ENCODE peak calls at places on chromosomes 6 and 20, in ten cellular contexts. Y is pancreas, W is neural progenitor cell, H is fibroblast of lung, U is H9, S is ascending aorta, T is heart left ventricle, Q is cardiac muscle cell, O is psoas muscle, J is esophagus squamous epithelium. M is an unnamed sample. For H3K4me1, the result is how much of the 10 kb centered on the place peaks cover.

GRCh38 chr20:49630396-49630951 is 62.5 kb upstream of the PTGIS start:
- DNase-seq in Y (no peak), W (no peak), H (no peak), U (no peak), S (no peak), T (no peak), Q (no peak), O (no peak), J (no peak), M (no peak)

GRCh38 chr6:157631838-157632237 is 191.2 kb upstream of the SNX9 start:
- DNase-seq in Y (no peak), W (no peak), H (no peak), U (no peak), S (no peak), T (no peak), Q (no peak), O (no peak), J (no peak), M (no peak)

GRCh38 chr20:44646641-44647274 is 4.7 kb downstream of the ADA start:
- DNase-seq in Y (no peak), W (no peak), H (peak), U (no peak), S (no peak), T (no peak), Q (peak), O (no peak), J (no peak), M (no peak)

GRCh38 chr20:37990571-37991151 is 42.6 kb downstream of the TTI1 start:
- DNase-seq in Y (no peak), W (no peak), H (peak), U (no peak), S (no peak), T (peak), Q (peak), O (peak), J (peak), M (peak)

GRCh38 chr20:10524643-10525042 is 89.5 kb downstream of the SLX4IP start:
- DNase-seq in Y (no peak), W (no peak), H (no peak), U (no peak), S (no peak), T (no peak), Q (no peak), O (no peak), J (no peak), M (no peak)

GRCh38 chr6:136846046-136846445 is 23.7 kb downstream of the PEX7 start:
- DNase-seq in Y (peak), W (peak), H (peak), U (no peak), S (no peak), T (no peak), Q (peak), O (no peak), J (no peak), M (no peak)

GRCh38 chr6:9521152-9521530 is 893.7 kb downstream of the TFAP2A start:
- DNase-seq in Y (no peak), W (no peak), H (no peak), U (no peak), S (no peak), T (no peak), Q (no peak), O (no peak), J (no peak), M (no peak)

GRCh38 chr6:152160346-152160745 is 352.9 kb downstream of the ESR1 start:
- DNase-seq in Y (no peak), W (no peak), H (no peak), U (no peak), S (no peak), T (no peak), Q (no peak), O (no peak), J (no peak), M (no peak)

GRCh38 chr6:91719414-91719813 is 1132.5 kb upstream of the MAP3K7 start:
- DNase-seq in Y (no peak), W (no peak), H (no peak), U (no peak), S (no peak), T (no peak), Q (no peak), O (no peak), J (no peak), M (no peak)

GRCh38 chr20:50328161-50328979 is 137.7 kb downstream of the CEBPB start:
- DNase-seq in Y (no peak), W (no peak), H (no peak), U (no peak), S (no peak), T (no peak), Q (no peak), O (no peak), J (no peak), M (no peak)

GRCh38 chr6:31035862-31036497 is 25.7 kb downstream of the MUC22 start:
- DNase-seq in Y (no peak), W (no peak), H (no peak), U (no peak), S (no peak), T (no peak), Q (peak), O (no peak), J (no peak), M (no peak)

GRCh38 chr6:135322427-135323201 is 141.5 kb downstream of the MYB start:
- DNase-seq in Y (no peak), W (no peak), H (no peak), U (no peak), S (no peak), T (no peak), Q (no peak), O (no peak), J (no peak), M (no peak)

GRCh38 chr20:2859330-2860121 is 13.8 kb upstream of the PTPRA start:
- DNase-seq in Y (no peak), W (no peak), H (peak), U (no peak), S (no peak), T (peak), Q (peak), O (no peak), J (no peak), M (no peak)

GRCh38 chr6:30885999-30886896 is 1.9 kb downstream of the DDR1 start:
- DNase-seq in Y (peak), W (peak), H (peak), U (peak), S (no peak), T (peak), Q (peak), O (peak), J (no peak), M (peak)

GRCh38 chr6:130997061-130997753 is 65.8 kb downstream of the EPB41L2 start:
- DNase-seq in Y (no peak), W (peak), H (peak), U (no peak), S (no peak), T (no peak), Q (peak), O (no peak), J (no peak), M (no peak)

GRCh38 chr20:41179961-41180360 is 42.6 kb downstream of the PLCG1 start:
- DNase-seq in Y (no peak), W (no peak), H (no peak), U (peak), S (no peak), T (no peak), Q (no peak), O (no peak), J (no peak), M (no peak)

GRCh38 chr6:33592595-33593413 is 12.7 kb upstream of the BAK1 start:
- DNase-seq in Y (no peak), W (peak), H (no peak), U (peak), S (no peak), T (no peak), Q (no peak), O (no peak), J (no peak), M (no peak)

GRCh38 chr6:26195376-26195923 is 108.2 kb downstream of the HFE start:
- DNase-seq in Y (peak), W (peak), H (peak), U (peak), S (peak), T (peak), Q (peak), O (peak), J (no peak), M (peak)

GRCh38 chr20:46545077-46545826 is 5.2 kb downstream of the OCSTAMP start:
- DNase-seq in Y (no peak), W (no peak), H (peak), U (no peak), S (no peak), T (no peak), Q (peak), O (no peak), J (no peak), M (no peak)

GRCh38 chr6:23170044-23170443 is 600.7 kb downstream of the HDGFL1 start:
- DNase-seq in Y (no peak), W (no peak), H (no peak), U (no peak), S (no peak), T (no peak), Q (peak), O (no peak), J (no peak), M (no peak)

GRCh38 chr6:7424967-7425807 is 35.6 kb downstream of the RIOK1 start:
- DNase-seq in Y (no peak), W (no peak), H (peak), U (no peak), S (no peak), T (peak), Q (peak), O (no peak), J (no peak), M (peak)
- TF ChIP-seq CTCF in Y (peak), W (peak), H (peak), U (peak), S (peak), T (peak), Q (peak), O (no peak), J (no peak), M (peak)

GRCh38 chr6:129679250-129679649 is 30.7 kb downstream of the ARHGAP18 start:
- DNase-seq in Y (no peak), W (no peak), H (no peak), U (no peak), S (no peak), T (no peak), Q (peak), O (no peak), J (no peak), M (no peak)

GRCh38 chr6:129677634-129678325 is 32.2 kb downstream of the ARHGAP18 start:
- DNase-seq in Y (no peak), W (no peak), H (no peak), U (no peak), S (no peak), T (no peak), Q (no peak), O (no peak), J (no peak), M (no peak)

GRCh38 chr6:129678463-129678862 is 31.5 kb downstream of the ARHGAP18 start:
- DNase-seq in Y (no peak), W (no peak), H (no peak), U (no peak), S (no peak), T (no peak), Q (no peak), O (no peak), J (no peak), M (no peak)

GRCh38 chr6:129679758-129680157 is 30.2 kb downstream of the ARHGAP18 start:
- DNase-seq in Y (no peak), W (no peak), H (no peak), U (no peak), S (no peak), T (peak), Q (peak), O (no peak), J (no peak), M (no peak)

GRCh38 chr6:129680633-129681032 is 29.3 kb downstream of the ARHGAP18 start:
- DNase-seq in Y (no peak), W (no peak), H (no peak), U (no peak), S (no peak), T (no peak), Q (no peak), O (no peak), J (no peak), M (no peak)
- H3K4me1 ChIP-seq in Y (under half), W (under half), H (under half), U (under half), S (under half), T (under half), Q (under half), O (half or more), J (under half), M (half or more)

GRCh38 chr6:117352466-117353081 is 73.2 kb downstream of the ROS1 start:
- DNase-seq in Y (no peak), W (no peak), H (peak), U (no peak), S (no peak), T (no peak), Q (peak), O (no peak), J (no peak), M (no peak)
- TF ChIP-seq CTCF in Y (peak), W (peak), H (peak), U (peak), S (peak), T (no peak), Q (peak), O (peak), J (no peak), M (peak)

GRCh38 chr6:7135755-7136154 is 28.0 kb downstream of the RREB1 start:
- DNase-seq in Y (no peak), W (no peak), H (no peak), U (no peak), S (no peak), T (no peak), Q (no peak), O (no peak), J (no peak), M (no peak)

GRCh38 chr6:7138111-7138510 is 30.4 kb downstream of the RREB1 start:
- DNase-seq in Y (peak), W (no peak), H (no peak), U (no peak), S (no peak), T (no peak), Q (no peak), O (no peak), J (no peak), M (no peak)

GRCh38 chr6:7136859-7137334 is 29.1 kb downstream of the RREB1 start:
- DNase-seq in Y (peak), W (no peak), H (no peak), U (no peak), S (no peak), T (no peak), Q (no peak), O (no peak), J (no peak), M (no peak)

GRCh38 chr6:7138921-7139358 is 31.2 kb downstream of the RREB1 start:
- DNase-seq in Y (peak), W (peak), H (no peak), U (peak), S (no peak), T (no peak), Q (no peak), O (no peak), J (no peak), M (no peak)

GRCh38 chr6:7137335-7138106 is 29.8 kb downstream of the RREB1 start:
- DNase-seq in Y (peak), W (peak), H (peak), U (peak), S (no peak), T (peak), Q (peak), O (peak), J (no peak), M (peak)
- H3K4me1 ChIP-seq in Y (under half), W (under half), H (under half), U (under half), S (under half), T (half or more), Q (half or more), O (half or more), J (under half), M (half or more)

GRCh38 chr6:72521684-72522083 is 100.2 kb upstream of the KCNQ5 start:
- DNase-seq in Y (no peak), W (no peak), H (no peak), U (no peak), S (no peak), T (no peak), Q (no peak), O (no peak), J (no peak), M (no peak)

GRCh38 chr6:72519871-72520270 is 102.0 kb upstream of the KCNQ5 start:
- DNase-seq in Y (no peak), W (no peak), H (no peak), U (no peak), S (no peak), T (no peak), Q (no peak), O (no peak), J (no peak), M (no peak)

GRCh38 chr6:72525821-72526550 is 95.9 kb upstream of the KCNQ5 start:
- DNase-seq in Y (no peak), W (no peak), H (no peak), U (no peak), S (no peak), T (no peak), Q (no peak), O (no peak), J (no peak), M (no peak)

GRCh38 chr6:72524011-72524645 is 97.7 kb upstream of the KCNQ5 start:
- DNase-seq in Y (no peak), W (no peak), H (no peak), U (no peak), S (no peak), T (no peak), Q (no peak), O (no peak), J (no peak), M (no peak)

GRCh38 chr6:72522735-72523141 is 99.1 kb upstream of the KCNQ5 start:
- DNase-seq in Y (peak), W (peak), H (no peak), U (peak), S (no peak), T (no peak), Q (no peak), O (no peak), J (no peak), M (no peak)
- TF ChIP-seq CTCF in Y (no peak), W (peak), H (peak), U (peak), S (no peak), T (no peak), Q (no peak), O (no peak), J (no peak), M (no peak)

DNA sequence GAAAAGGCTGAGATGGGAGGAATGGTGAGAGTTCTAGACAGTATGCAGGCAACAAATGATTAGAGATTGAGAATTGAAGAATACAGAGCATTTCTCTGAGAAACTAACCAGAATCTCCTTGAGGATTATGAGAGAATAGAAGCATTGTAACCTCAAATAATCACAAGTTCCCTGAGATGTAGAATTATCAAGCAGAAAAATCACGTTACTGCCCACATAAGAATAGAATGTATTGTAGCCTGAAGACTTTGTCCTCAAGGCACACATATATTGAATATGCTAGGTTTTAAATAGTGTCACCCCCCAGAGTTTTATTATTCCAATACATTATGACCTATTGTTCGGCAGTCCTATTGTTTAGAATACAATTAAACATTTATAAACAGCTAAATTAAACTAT is 57.2 kb downstream of the CNKSR3 start:
- DNase-seq in Y (no peak), W (no peak), H (no peak), U (no peak), S (no peak), T (no peak), Q (no peak), O (no peak), J (no peak), M (no peak)
- H3K4me1 ChIP-seq in Y (under half), W (under half), H (under half), U (under half), S (under half), T (under half), Q (under half), O (under half), J (under half), M (under half)

GRCh38 chr20:35617397-35618031 is 1.9 kb downstream of the SPAG4 start:
- DNase-seq in Y (peak), W (peak), H (peak), U (peak), S (peak), T (peak), Q (peak), O (peak), J (no peak), M (peak)
- TF ChIP-seq CTCF in Y (peak), W (peak), H (peak), U (peak), S (peak), T (no peak), Q (peak), O (peak), J (no peak), M (peak)